ENCODE peak calls at places on chromosomes 1 and 21, in seven cellular contexts. One of them, this sample, is unnamed.

GRCh38 chr1:55696181-55696580 is 481.0 kb upstream of the USP24 start:
- DNase-seq in endothelial cell: no peak
- DNase-seq in GF-D8: no peak
- DNase-seq in A549: no peak
- DNase-seq in H9: no peak
- DNase-seq in progenitor cell of endocrine pancreas: no peak
- DNase-seq in activated CD4-positive, alpha-beta T cell treated with anti-CD3 and anti-CD28 coated beads for 36 hours: no peak
- DNase-seq in this sample: no peak

GRCh38 chr1:10696977-10697376 is 99.5 kb downstream of the CASZ1 start:
- DNase-seq in A549: no peak
- DNase-seq in H9: no peak
- DNase-seq in GF-D8: no peak
- DNase-seq in activated CD4-positive, alpha-beta T cell treated with anti-CD3 and anti-CD28 coated beads for 36 hours: peak; percentile 72
- DNase-seq in endothelial cell: no peak
- DNase-seq in progenitor cell of endocrine pancreas: no peak
- DNase-seq in this sample: peak; percentile 78

GRCh38 chr1:67801903-67802302 is 31.4 kb downstream of the GNG12 start:
- DNase-seq in GF-D8: no peak
- DNase-seq in endothelial cell: no peak
- DNase-seq in progenitor cell of endocrine pancreas: no peak
- DNase-seq in A549: no peak
- DNase-seq in H9: no peak
- DNase-seq in activated CD4-positive, alpha-beta T cell treated with anti-CD3 and anti-CD28 coated beads for 36 hours: no peak
- DNase-seq in this sample: no peak

GRCh38 chr1:93649231-93649630 is 32.4 kb downstream of the BCAR3 start:
- DNase-seq in activated CD4-positive, alpha-beta T cell treated with anti-CD3 and anti-CD28 coated beads for 36 hours: no peak
- DNase-seq in GF-D8: no peak
- DNase-seq in H9: no peak
- DNase-seq in A549: no peak
- DNase-seq in endothelial cell: no peak
- DNase-seq in progenitor cell of endocrine pancreas: no peak
- DNase-seq in this sample: no peak

GRCh38 chr1:76187436-76187835 is 112.9 kb downstream of the ST6GALNAC3 start:
- DNase-seq in activated CD4-positive, alpha-beta T cell treated with anti-CD3 and anti-CD28 coated beads for 36 hours: no peak
- DNase-seq in A549: no peak
- DNase-seq in progenitor cell of endocrine pancreas: no peak
- DNase-seq in H9: no peak
- DNase-seq in GF-D8: no peak
- DNase-seq in endothelial cell: no peak
- DNase-seq in this sample: no peak

GRCh38 chr21:29888437-29888836 is 51.4 kb downstream of the GRIK1 start:
- DNase-seq in H9: no peak
- DNase-seq in GF-D8: no peak
- DNase-seq in A549: no peak
- DNase-seq in progenitor cell of endocrine pancreas: no peak
- DNase-seq in activated CD4-positive, alpha-beta T cell treated with anti-CD3 and anti-CD28 coated beads for 36 hours: no peak
- DNase-seq in endothelial cell: no peak
- DNase-seq in this sample: no peak

GRCh38 chr1:234963904-234964702 is 164.5 kb downstream of the TOMM20 start:
- DNase-seq in progenitor cell of endocrine pancreas: no peak
- DNase-seq in activated CD4-positive, alpha-beta T cell treated with anti-CD3 and anti-CD28 coated beads for 36 hours: peak; percentile 12
- DNase-seq in H9: no peak
- DNase-seq in GF-D8: no peak
- DNase-seq in endothelial cell: no peak
- DNase-seq in A549: peak; percentile 84
- DNase-seq in this sample: no peak

GRCh38 chr1:218516526-218516925 is 171.4 kb downstream of the TGFB2 start:
- DNase-seq in A549: no peak
- DNase-seq in progenitor cell of endocrine pancreas: no peak
- DNase-seq in H9: no peak
- DNase-seq in activated CD4-positive, alpha-beta T cell treated with anti-CD3 and anti-CD28 coated beads for 36 hours: no peak
- DNase-seq in GF-D8: no peak
- DNase-seq in endothelial cell: no peak
- DNase-seq in this sample: no peak

GRCh38 chr1:231165371-231165770 is 3.5 kb downstream of the TRIM67 start:
- DNase-seq in endothelial cell: no peak
- DNase-seq in H9: no peak
- DNase-seq in progenitor cell of endocrine pancreas: no peak
- DNase-seq in GF-D8: no peak
- DNase-seq in activated CD4-positive, alpha-beta T cell treated with anti-CD3 and anti-CD28 coated beads for 36 hours: no peak
- DNase-seq in A549: no peak
- DNase-seq in this sample: no peak

GRCh38 chr1:36880155-36881070 is 153.9 kb downstream of the GRIK3 start:
- DNase-seq in endothelial cell: no peak
- DNase-seq in GF-D8: no peak
- DNase-seq in H9: peak; percentile 22
- DNase-seq in progenitor cell of endocrine pancreas: peak; percentile 9
- DNase-seq in activated CD4-positive, alpha-beta T cell treated with anti-CD3 and anti-CD28 coated beads for 36 hours: no peak
- DNase-seq in A549: no peak
- DNase-seq in this sample: no peak

GRCh38 chr1:108897865-108898720 is 21.3 kb downstream of the GPSM2 start:
- DNase-seq in endothelial cell: no peak
- DNase-seq in A549: peak; percentile 55
- DNase-seq in activated CD4-positive, alpha-beta T cell treated with anti-CD3 and anti-CD28 coated beads for 36 hours: peak; percentile 24
- DNase-seq in progenitor cell of endocrine pancreas: no peak
- DNase-seq in GF-D8: peak; percentile 39
- DNase-seq in H9: no peak
- DNase-seq in this sample: peak; percentile 42

GRCh38 chr1:11749203-11749689 is 12.7 kb upstream of the C1orf167 start:
- DNase-seq in activated CD4-positive, alpha-beta T cell treated with anti-CD3 and anti-CD28 coated beads for 36 hours: peak; percentile 84
- DNase-seq in progenitor cell of endocrine pancreas: no peak
- DNase-seq in A549: peak; percentile 59
- DNase-seq in endothelial cell: peak; percentile 49
- DNase-seq in H9: peak; percentile 70
- DNase-seq in GF-D8: peak; percentile 10
- DNase-seq in this sample: peak; percentile 77

GRCh38 chr1:151399890-151400235 is 490 bp downstream of the PSMB4 start:
- DNase-seq in endothelial cell: peak; percentile 33
- DNase-seq in activated CD4-positive, alpha-beta T cell treated with anti-CD3 and anti-CD28 coated beads for 36 hours: peak; percentile 43
- DNase-seq in progenitor cell of endocrine pancreas: no peak
- DNase-seq in GF-D8: no peak
- DNase-seq in A549: no peak
- DNase-seq in H9: no peak
- DNase-seq in this sample: peak; percentile 38

GRCh38 chr1:66095190-66095589 is 302.5 kb downstream of the PDE4B start:
- DNase-seq in progenitor cell of endocrine pancreas: no peak
- DNase-seq in GF-D8: no peak
- DNase-seq in A549: no peak
- DNase-seq in endothelial cell: no peak
- DNase-seq in activated CD4-positive, alpha-beta T cell treated with anti-CD3 and anti-CD28 coated beads for 36 hours: no peak
- DNase-seq in H9: no peak
- DNase-seq in this sample: no peak

GRCh38 chr1:89908993-89909436 is 85.9 kb upstream of the ZNF326 start:
- DNase-seq in GF-D8: peak; percentile 56
- DNase-seq in progenitor cell of endocrine pancreas: no peak
- DNase-seq in endothelial cell: no peak
- DNase-seq in H9: no peak
- DNase-seq in A549: peak; percentile 48
- DNase-seq in activated CD4-positive, alpha-beta T cell treated with anti-CD3 and anti-CD28 coated beads for 36 hours: no peak
- DNase-seq in this sample: no peak

GRCh38 chr1:5637171-5637570 is 355.1 kb downstream of the NPHP4 start:
- DNase-seq in endothelial cell: no peak
- DNase-seq in A549: peak; percentile 8
- DNase-seq in activated CD4-positive, alpha-beta T cell treated with anti-CD3 and anti-CD28 coated beads for 36 hours: peak; percentile 49
- DNase-seq in GF-D8: no peak
- DNase-seq in progenitor cell of endocrine pancreas: no peak
- DNase-seq in H9: no peak
- DNase-seq in this sample: peak; percentile 50

GRCh38 chr1:94055459-94056122 is 65.4 kb downstream of the ABCA4 start:
- DNase-seq in endothelial cell: no peak
- DNase-seq in H9: no peak
- DNase-seq in progenitor cell of endocrine pancreas: no peak
- DNase-seq in activated CD4-positive, alpha-beta T cell treated with anti-CD3 and anti-CD28 coated beads for 36 hours: no peak
- DNase-seq in GF-D8: no peak
- DNase-seq in A549: no peak
- DNase-seq in this sample: no peak

GRCh38 chr1:8674912-8675311 is 142.5 kb downstream of the RERE start:
- DNase-seq in A549: no peak
- DNase-seq in endothelial cell: no peak
- DNase-seq in H9: no peak
- DNase-seq in progenitor cell of endocrine pancreas: no peak
- DNase-seq in GF-D8: no peak
- DNase-seq in activated CD4-positive, alpha-beta T cell treated with anti-CD3 and anti-CD28 coated beads for 36 hours: no peak
- DNase-seq in this sample: no peak

GRCh38 chr1:149917590-149918144 is at the start of gene SV2A:
- DNase-seq in endothelial cell: peak; percentile 29
- DNase-seq in GF-D8: no peak
- DNase-seq in A549: no peak
- DNase-seq in activated CD4-positive, alpha-beta T cell treated with anti-CD3 and anti-CD28 coated beads for 36 hours: peak; percentile 71
- DNase-seq in H9: peak; percentile 86
- DNase-seq in progenitor cell of endocrine pancreas: peak; percentile 30
- DNase-seq in this sample: peak; percentile 66

GRCh38 chr1:65174585-65174984 is 26.6 kb downstream of the AK4 start:
- DNase-seq in GF-D8: peak; percentile 95
- DNase-seq in progenitor cell of endocrine pancreas: no peak
- DNase-seq in endothelial cell: no peak
- DNase-seq in activated CD4-positive, alpha-beta T cell treated with anti-CD3 and anti-CD28 coated beads for 36 hours: no peak
- DNase-seq in A549: no peak
- DNase-seq in H9: no peak
- DNase-seq in this sample: no peak

GRCh38 chr21:39670741-39671140 is 58.0 kb downstream of the B3GALT5 start:
- DNase-seq in endothelial cell: no peak
- DNase-seq in H9: no peak
- DNase-seq in activated CD4-positive, alpha-beta T cell treated with anti-CD3 and anti-CD28 coated beads for 36 hours: no peak
- DNase-seq in A549: no peak
- DNase-seq in GF-D8: no peak
- DNase-seq in progenitor cell of endocrine pancreas: no peak
- DNase-seq in this sample: no peak

GRCh38 chr1:116514708-116515525 is 55.9 kb downstream of the CD58 start:
- DNase-seq in A549: no peak
- DNase-seq in progenitor cell of endocrine pancreas: no peak
- DNase-seq in H9: no peak
- DNase-seq in endothelial cell: no peak
- DNase-seq in activated CD4-positive, alpha-beta T cell treated with anti-CD3 and anti-CD28 coated beads for 36 hours: peak; percentile 78
- DNase-seq in GF-D8: peak; percentile 99
- DNase-seq in this sample: peak; percentile 76

This sample was measured in activated CD8-positive, alpha-beta T cell treated with anti-CD3 and anti-CD28 coated beads for 36 hours.